ENCODE peak calls at places on chromosomes 11 and 22, in four cellular contexts. T, D, M and N are unnamed samples.

GRCh38 chr11:83033972-83034672 is 37.6 kb downstream of the RAB30 start:
- DNase-seq in T (peak), D (peak), M (peak), N (no peak)

GRCh38 chr11:59615132-59615636 is 390 bp downstream of the OSBP start:
- DNase-seq in T (no peak), D (peak), M (no peak), N (peak)

GRCh38 chr22:49328076-49328475 is 499.6 kb downstream of the BRD1 start:
- DNase-seq in T (no peak), D (no peak), M (no peak), N (no peak)

GRCh38 chr11:123357353-123357989 is 72.6 kb upstream of the GRAMD1B start:
- DNase-seq in T (no peak), D (no peak), M (no peak), N (no peak)

GRCh38 chr11:87967459-87967858 is 207.8 kb downstream of the RAB38 start:
- DNase-seq in T (no peak), D (no peak), M (no peak), N (no peak)

GRCh38 chr11:97614571-97614970 is 1224.8 kb downstream of the JRKL start:
- DNase-seq in T (peak), D (no peak), M (peak), N (no peak)

GRCh38 chr11:10695821-10696220 is 2.3 kb upstream of the IRAG1 start:
- DNase-seq in T (peak), D (no peak), M (no peak), N (no peak)

GRCh38 chr11:10233581-10233980 is 60.4 kb downstream of the SBF2 start:
- DNase-seq in T (peak), D (peak), M (peak), N (no peak)

GRCh38 chr11:61024938-61025818 is 53.7 kb downstream of the CD6 start:
- DNase-seq in T (no peak), D (no peak), M (no peak), N (no peak)

GRCh38 chr22:42959472-42960145 is 55.3 kb downstream of the PACSIN2 start:
- DNase-seq in T (peak), D (peak), M (no peak), N (no peak)

GRCh38 chr22:41976070-41976901 is 7.0 kb downstream of the SEPTIN3 start:
- DNase-seq in T (no peak), D (no peak), M (no peak), N (no peak)

GRCh38 chr22:35821654-35822053 is 104.0 kb downstream of the APOL5 start:
- DNase-seq in T (no peak), D (no peak), M (no peak), N (no peak)

GRCh38 chr11:18721576-18722292 is 4.3 kb downstream of the IGSF22 start:
- DNase-seq in T (peak), D (peak), M (no peak), N (peak)

GRCh38 chr11:125335101-125335500 is 161.0 kb downstream of the FEZ1 start:
- DNase-seq in T (no peak), D (no peak), M (no peak), N (no peak)

GRCh38 chr11:88448131-88448530 is 110.6 kb upstream of the CTSC start:
- DNase-seq in T (no peak), D (no peak), M (no peak), N (no peak)

GRCh38 chr11:4025957-4026324 is 68.7 kb upstream of the RRM1 start:
- DNase-seq in T (peak), D (peak), M (no peak), N (no peak)

GRCh38 chr11:114438303-114438702 is 964 bp upstream of the REXO2 start:
- DNase-seq in T (no peak), D (peak), M (no peak), N (no peak)